ENCODE peak calls at places on chromosomes 1 and 21, in five cellular contexts. One of them, this sample, is unnamed.

GRCh38 chr1:15106608-15107007 is 46.9 kb upstream of the TMEM51 start:
- DNase-seq in IMR-90: no peak
- DNase-seq in K562: no peak
- DNase-seq in SK-N-SH: no peak
- DNase-seq in GM12878: no peak
- DNase-seq in this sample: no peak

GRCh38 chr1:225482489-225482950 is 54.7 kb upstream of the LBR start:
- DNase-seq in IMR-90: peak; percentile 57
- DNase-seq in K562: no peak
- DNase-seq in SK-N-SH: no peak
- DNase-seq in GM12878: no peak
- DNase-seq in this sample: no peak

GRCh38 chr21:34243562-34243961 is 120.2 kb upstream of the KCNE2 start:
- DNase-seq in IMR-90: peak; percentile 11
- DNase-seq in K562: no peak
- DNase-seq in SK-N-SH: peak; percentile 20
- DNase-seq in GM12878: no peak
- DNase-seq in this sample: peak; percentile 5

GRCh38 chr1:117795190-117795589 is 134.2 kb downstream of the GDAP2 start:
- DNase-seq in IMR-90: peak; percentile 94
- DNase-seq in K562: no peak
- DNase-seq in SK-N-SH: no peak
- DNase-seq in GM12878: no peak
- DNase-seq in this sample: no peak

GRCh38 chr1:7223334-7224080 is 438.3 kb downstream of the CAMTA1 start:
- DNase-seq in IMR-90: peak; percentile 97
- DNase-seq in K562: no peak
- DNase-seq in SK-N-SH: no peak
- DNase-seq in GM12878: no peak
- DNase-seq in this sample: no peak

GRCh38 chr1:233097546-233098254 is 147.3 kb downstream of the NTPCR start:
- DNase-seq in IMR-90: peak; percentile 39
- DNase-seq in K562: no peak
- DNase-seq in SK-N-SH: no peak
- DNase-seq in GM12878: no peak
- DNase-seq in this sample: no peak

GRCh38 chr1:36248250-36248894 is 24.1 kb downstream of the THRAP3 start:
- DNase-seq in IMR-90: peak; percentile 93
- DNase-seq in K562: no peak
- DNase-seq in SK-N-SH: no peak
- DNase-seq in GM12878: no peak
- DNase-seq in this sample: peak; percentile 95

GRCh38 chr1:182331412-182331811 is 60.2 kb downstream of the GLUL start:
- DNase-seq in IMR-90: no peak
- DNase-seq in K562: no peak
- DNase-seq in SK-N-SH: no peak
- DNase-seq in GM12878: no peak
- DNase-seq in this sample: no peak

GRCh38 chr1:212290608-212291007 is 5.4 kb downstream of the PPP2R5A start:
- DNase-seq in IMR-90: peak; percentile 43
- DNase-seq in K562: no peak
- DNase-seq in SK-N-SH: no peak
- DNase-seq in GM12878: no peak
- DNase-seq in this sample: peak; percentile 16

GRCh38 chr1:67688526-67689219 is 3.7 kb downstream of the GADD45A start:
- DNase-seq in IMR-90: no peak
- DNase-seq in K562: peak; percentile 60
- DNase-seq in SK-N-SH: no peak
- DNase-seq in GM12878: no peak
- DNase-seq in this sample: no peak

GRCh38 chr1:94237291-94238226 is at the start of gene ARHGAP29:
- DNase-seq in IMR-90: peak; percentile 50
- DNase-seq in K562: peak; percentile 79
- DNase-seq in SK-N-SH: peak; percentile 96
- DNase-seq in GM12878: no peak
- DNase-seq in this sample: peak; percentile 74

GRCh38 chr1:115838426-115838804 is 2.5 kb downstream of the NHLH2 start:
- DNase-seq in IMR-90: no peak
- DNase-seq in K562: no peak
- DNase-seq in SK-N-SH: peak; percentile 21
- DNase-seq in GM12878: no peak
- DNase-seq in this sample: no peak

GRCh38 chr1:2143814-2144500 is 50.6 kb downstream of the FAAP20 start:
- DNase-seq in IMR-90: no peak
- DNase-seq in K562: no peak
- DNase-seq in SK-N-SH: no peak
- DNase-seq in GM12878: no peak
- DNase-seq in this sample: no peak

GRCh38 chr1:10074059-10074854 is 41.5 kb downstream of the UBE4B start:
- DNase-seq in IMR-90: peak; percentile 98
- DNase-seq in K562: no peak
- DNase-seq in SK-N-SH: no peak
- DNase-seq in GM12878: peak; percentile 40
- DNase-seq in this sample: no peak

GRCh38 chr1:150066838-150067183 is 765 bp upstream of the VPS45 start:
- DNase-seq in IMR-90: no peak
- DNase-seq in K562: peak; percentile 19
- DNase-seq in SK-N-SH: no peak
- DNase-seq in GM12878: peak; percentile 12
- DNase-seq in this sample: no peak

GRCh38 chr1:221858758-221859157 is 116.9 kb upstream of the DUSP10 start:
- DNase-seq in IMR-90: peak; percentile 93
- DNase-seq in K562: no peak
- DNase-seq in SK-N-SH: no peak
- DNase-seq in GM12878: no peak
- DNase-seq in this sample: no peak

GRCh38 chr1:14282583-14283186 is 315.8 kb upstream of the KAZN start:
- DNase-seq in IMR-90: no peak
- DNase-seq in K562: no peak
- DNase-seq in SK-N-SH: no peak
- DNase-seq in GM12878: no peak
- DNase-seq in this sample: no peak

GRCh38 chr1:185157599-185158469 is 867 bp downstream of the SWT1 start:
- DNase-seq in IMR-90: peak; percentile 4
- DNase-seq in K562: no peak
- DNase-seq in SK-N-SH: no peak
- DNase-seq in GM12878: no peak
- DNase-seq in this sample: no peak

GRCh38 chr1:25810341-25811299 is 9.1 kb upstream of the MTFR1L start:
- DNase-seq in IMR-90: peak; percentile 35
- DNase-seq in K562: peak; percentile 88
- DNase-seq in SK-N-SH: peak; percentile 90
- DNase-seq in GM12878: no peak
- DNase-seq in this sample: peak; percentile 25

GRCh38 chr1:7609311-7609994 is 161.6 kb upstream of the VAMP3 start:
- DNase-seq in IMR-90: no peak
- DNase-seq in K562: no peak
- DNase-seq in SK-N-SH: no peak
- DNase-seq in GM12878: no peak
- DNase-seq in this sample: no peak

GRCh38 chr1:168163670-168164069 is 15.1 kb upstream of the TIPRL start:
- DNase-seq in IMR-90: no peak
- DNase-seq in K562: no peak
- DNase-seq in SK-N-SH: no peak
- DNase-seq in GM12878: no peak
- DNase-seq in this sample: no peak

GRCh38 chr1:149844096-149844495 is 55.3 kb upstream of the BOLA1 start:
- DNase-seq in IMR-90: peak; percentile 78
- DNase-seq in K562: no peak
- DNase-seq in SK-N-SH: no peak
- DNase-seq in GM12878: no peak
- DNase-seq in this sample: peak; percentile 43

GRCh38 chr1:111406325-111406768 is 21.2 kb downstream of the OVGP1 start:
- DNase-seq in IMR-90: peak; percentile 48
- DNase-seq in K562: no peak
- DNase-seq in SK-N-SH: peak; percentile 11
- DNase-seq in GM12878: peak; percentile 63
- DNase-seq in this sample: no peak

GRCh38 chr1:109890115-109890953 is 20.3 kb upstream of the CSF1 start:
- DNase-seq in IMR-90: no peak
- DNase-seq in K562: peak; percentile 72
- DNase-seq in SK-N-SH: no peak
- DNase-seq in GM12878: no peak
- DNase-seq in this sample: no peak

GRCh38 chr1:89149229-89149628 is 23.3 kb upstream of the GBP2 start:
- DNase-seq in IMR-90: peak; percentile 43
- DNase-seq in K562: no peak
- DNase-seq in SK-N-SH: no peak
- DNase-seq in GM12878: no peak
- DNase-seq in this sample: peak; percentile 36

GRCh38 chr1:187870567-187870966 is 1041.8 kb downstream of the PLA2G4A start:
- DNase-seq in IMR-90: no peak
- DNase-seq in K562: no peak
- DNase-seq in SK-N-SH: no peak
- DNase-seq in GM12878: no peak
- DNase-seq in this sample: no peak

GRCh38 chr1:43367026-43367903 is 546 bp downstream of the ELOVL1 start:
- DNase-seq in IMR-90: no peak
- DNase-seq in K562: peak; percentile 87
- DNase-seq in SK-N-SH: peak; percentile 74
- DNase-seq in GM12878: no peak
- DNase-seq in this sample: no peak

GRCh38 chr1:162498442-162498785 is 796 bp downstream of the UHMK1 start:
- DNase-seq in IMR-90: peak; percentile 2
- DNase-seq in K562: no peak
- DNase-seq in SK-N-SH: no peak
- DNase-seq in GM12878: no peak
- DNase-seq in this sample: no peak
- TF ChIP-seq MXI1 in IMR-90: no peak
- TF ChIP-seq MXI1 in K562: no peak
- TF ChIP-seq MXI1 in SK-N-SH: no peak
- TF ChIP-seq MXI1 in GM12878: no peak
- TF ChIP-seq MXI1 in this sample: no peak

DNA sequence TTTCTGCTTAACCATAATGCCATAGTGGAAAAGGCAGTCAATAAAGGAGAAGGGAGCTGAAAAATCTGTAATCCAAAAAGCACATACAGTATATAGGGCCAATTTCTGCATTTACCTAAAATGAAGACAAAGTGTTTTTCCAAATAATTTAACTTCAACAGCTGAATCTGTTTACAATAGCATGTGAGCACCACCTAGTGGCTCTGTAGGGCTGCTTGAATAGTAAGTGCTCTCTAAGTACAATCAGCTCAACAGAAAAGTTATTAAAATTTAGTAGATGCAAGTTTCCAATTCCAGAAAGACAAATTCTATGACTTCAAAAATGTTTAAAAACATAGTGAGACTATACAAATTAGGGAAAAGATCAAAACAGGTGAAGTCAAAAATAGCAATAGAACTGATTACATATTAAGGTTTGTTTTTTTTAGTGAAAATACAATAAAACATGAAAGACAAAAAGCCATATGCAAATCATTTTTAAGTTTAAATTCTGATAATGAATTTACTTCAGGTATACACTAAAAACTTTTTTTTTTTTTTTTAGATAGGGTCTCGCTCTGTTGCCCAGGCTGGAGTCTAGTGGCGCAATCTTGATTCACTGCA is 220.0 kb downstream of the SETD4 start:
- DNase-seq in IMR-90: peak; percentile 91
- DNase-seq in K562: peak; percentile 55
- DNase-seq in SK-N-SH: peak; percentile 38
- DNase-seq in GM12878: no peak
- DNase-seq in this sample: peak; percentile 50
- TF ChIP-seq MXI1 in IMR-90: no peak
- TF ChIP-seq MXI1 in K562: no peak
- TF ChIP-seq MXI1 in SK-N-SH: no peak
- TF ChIP-seq MXI1 in GM12878: no peak
- TF ChIP-seq MXI1 in this sample: no peak

DNA sequence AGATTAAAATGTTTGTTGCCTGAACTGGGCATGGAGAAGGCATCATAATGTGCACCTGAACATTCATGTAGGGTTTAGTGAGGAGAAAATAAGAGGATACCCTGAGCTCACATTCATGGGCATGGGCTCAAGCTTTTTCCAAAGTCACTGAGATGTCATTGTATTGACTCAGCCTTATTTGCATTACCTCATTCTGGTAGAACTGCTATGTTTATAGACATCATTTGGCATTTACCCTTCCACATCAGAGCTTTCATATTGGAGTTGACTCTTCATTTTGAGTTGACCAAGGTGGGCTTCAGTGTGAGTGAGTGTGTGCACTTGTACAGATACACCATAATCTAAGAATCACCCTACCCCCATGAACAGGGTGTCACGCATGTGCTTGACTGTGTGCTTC is 143.2 kb downstream of the PBX1 start:
- DNase-seq in IMR-90: peak; percentile 71
- DNase-seq in K562: no peak
- DNase-seq in SK-N-SH: no peak
- DNase-seq in GM12878: no peak
- DNase-seq in this sample: no peak
- TF ChIP-seq MXI1 in IMR-90: no peak
- TF ChIP-seq MXI1 in K562: no peak
- TF ChIP-seq MXI1 in SK-N-SH: no peak
- TF ChIP-seq MXI1 in GM12878: no peak
- TF ChIP-seq MXI1 in this sample: no peak

GRCh38 chr1:30286984-30287839 is 436.2 kb downstream of the MATN1 start:
- DNase-seq in IMR-90: no peak
- DNase-seq in K562: no peak
- DNase-seq in SK-N-SH: no peak
- DNase-seq in GM12878: no peak
- DNase-seq in this sample: no peak

GRCh38 chr1:30285461-30286050 is 437.8 kb downstream of the MATN1 start:
- DNase-seq in IMR-90: no peak
- DNase-seq in K562: no peak
- DNase-seq in SK-N-SH: no peak
- DNase-seq in GM12878: no peak
- DNase-seq in this sample: no peak

GRCh38 chr1:30287976-30288375 is 435.4 kb downstream of the MATN1 start:
- DNase-seq in IMR-90: no peak
- DNase-seq in K562: no peak
- DNase-seq in SK-N-SH: no peak
- DNase-seq in GM12878: no peak
- DNase-seq in this sample: no peak

GRCh38 chr1:30284728-30285460 is 438.5 kb downstream of the MATN1 start:
- DNase-seq in IMR-90: no peak
- DNase-seq in K562: no peak
- DNase-seq in SK-N-SH: no peak
- DNase-seq in GM12878: no peak
- DNase-seq in this sample: no peak

DNA sequence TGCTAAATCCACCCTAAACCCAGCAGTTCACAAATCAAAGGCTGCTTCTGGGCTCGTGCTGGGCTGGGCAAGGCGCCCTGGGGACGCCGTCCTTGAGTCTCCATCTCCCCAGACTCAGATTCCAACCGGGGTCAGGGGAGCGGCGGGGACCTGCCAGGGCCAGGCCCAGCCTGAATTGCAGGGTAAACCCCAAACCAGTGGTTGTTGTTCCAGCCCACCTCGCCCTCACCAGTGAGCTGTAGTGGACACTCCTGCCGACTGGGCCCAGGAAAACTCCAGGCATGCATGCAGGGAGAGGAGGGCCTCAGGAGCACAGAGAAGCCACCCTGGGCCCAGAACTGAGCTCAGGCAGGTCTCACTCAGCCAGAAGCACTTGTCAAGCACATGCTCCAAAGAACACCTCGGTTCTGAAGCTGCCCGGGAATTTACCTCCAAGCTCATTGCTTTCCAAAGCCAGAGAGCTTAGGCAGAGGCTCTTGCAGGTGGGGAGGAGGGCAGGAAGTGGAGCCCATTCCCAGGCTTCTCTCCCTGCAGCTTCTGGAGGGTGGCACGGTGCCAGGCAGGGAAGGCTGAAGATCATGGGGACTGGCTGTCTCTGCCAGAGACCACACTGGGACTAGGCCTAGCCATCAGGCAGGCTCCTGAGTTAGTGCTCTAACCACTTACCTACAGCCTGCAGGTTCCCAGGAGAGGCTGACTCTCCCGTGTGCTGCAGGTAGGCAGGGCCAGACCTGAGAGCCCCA is 437.0 kb downstream of the MATN1 start:
- DNase-seq in IMR-90: no peak
- DNase-seq in K562: no peak
- DNase-seq in SK-N-SH: peak; percentile 74
- DNase-seq in GM12878: no peak
- DNase-seq in this sample: no peak
- TF ChIP-seq MXI1 in IMR-90: no peak
- TF ChIP-seq MXI1 in K562: no peak
- TF ChIP-seq MXI1 in SK-N-SH: no peak
- TF ChIP-seq MXI1 in GM12878: no peak
- TF ChIP-seq MXI1 in this sample: no peak